ENCODE peak calls at places on chromosomes 16 and 17, in eight cellular contexts. D is mesenchymal stem cell; C is left ventricle myocardium inferior; N is neuronal stem cell; X is kidney; Z is heart right ventricle; L is left lung; H is CD4-positive, CD25-positive, alpha-beta regulatory T cell. V is an unnamed sample. For H3K4me1 and H3K9me3, the result is how much of the 10 kb centered on the place peaks cover.

GRCh38 chr16:27238591-27238990 is 30.0 kb downstream of the NSMCE1 start:
- DNase-seq in D (no peak), C (no peak), N (no peak), X (peak), Z (no peak), L (peak), H (no peak), V (no peak)

GRCh38 chr16:47858333-47859067 is 297.3 kb downstream of the ABCC12 start:
- DNase-seq in D (no peak), C (no peak), N (no peak), X (no peak), Z (no peak), L (no peak), H (no peak), V (no peak)

GRCh38 chr16:56190903-56191806 is at the start of gene GNAO1:
- DNase-seq in D (peak), C (peak), N (peak), X (peak), Z (peak), L (peak), H (no peak), V (peak)

GRCh38 chr17:17221329-17221728 is 15.2 kb upstream of the PLD6 start:
- DNase-seq in D (no peak), C (no peak), N (no peak), X (peak), Z (no peak), L (no peak), H (no peak), V (no peak)

GRCh38 chr17:40110457-40110856 is 10.1 kb upstream of the NR1D1 start:
- DNase-seq in D (peak), C (no peak), N (no peak), X (peak), Z (peak), L (no peak), H (no peak), V (no peak)

GRCh38 chr17:77203436-77203835 is 62.7 kb downstream of the SEC14L1 start:
- DNase-seq in D (no peak), C (no peak), N (no peak), X (no peak), Z (no peak), L (no peak), H (no peak), V (no peak)

GRCh38 chr16:1117169-1117900 is 21.3 kb upstream of the C1QTNF8 start:
- DNase-seq in D (no peak), C (no peak), N (no peak), X (no peak), Z (no peak), L (no peak), H (no peak), V (no peak)

GRCh38 chr16:72043058-72043457 is 11.2 kb upstream of the HP start:
- DNase-seq in D (no peak), C (no peak), N (no peak), X (no peak), Z (no peak), L (no peak), H (no peak), V (no peak)

GRCh38 chr17:18356624-18357023 is 6.7 kb downstream of the SHMT1 start:
- DNase-seq in D (no peak), C (peak), N (no peak), X (no peak), Z (peak), L (peak), H (no peak), V (no peak)

GRCh38 chr16:87161822-87162676 is 155.1 kb downstream of the C16orf95 start:
- DNase-seq in D (no peak), C (no peak), N (no peak), X (no peak), Z (no peak), L (no peak), H (no peak), V (no peak)

GRCh38 chr16:67482260-67482924 is 955 bp downstream of the AGRP start:
- DNase-seq in D (no peak), C (no peak), N (no peak), X (no peak), Z (no peak), L (no peak), H (no peak), V (peak)

GRCh38 chr16:50814043-50814442 is 72.2 kb downstream of the CYLD start:
- DNase-seq in D (no peak), C (no peak), N (no peak), X (no peak), Z (no peak), L (no peak), H (no peak), V (no peak)

GRCh38 chr17:32259596-32259995 is 6.0 kb upstream of the RHBDL3 start:
- DNase-seq in D (peak), C (no peak), N (no peak), X (peak), Z (no peak), L (no peak), H (no peak), V (no peak)

GRCh38 chr16:79651363-79651762 is 50.8 kb upstream of the MAF start:
- DNase-seq in D (peak), C (peak), N (no peak), X (no peak), Z (peak), L (peak), H (no peak), V (peak)

GRCh38 chr17:44977065-44977464 is 9.0 kb upstream of the C1QL1 start:
- DNase-seq in D (no peak), C (no peak), N (no peak), X (no peak), Z (no peak), L (no peak), H (no peak), V (no peak)

GRCh38 chr17:72452286-72453173 is 331.7 kb downstream of the SOX9 start:
- DNase-seq in D (no peak), C (no peak), N (no peak), X (no peak), Z (no peak), L (no peak), H (no peak), V (no peak)

GRCh38 chr16:11052080-11052808 is 107.9 kb downstream of the CLEC16A start:
- DNase-seq in D (no peak), C (no peak), N (no peak), X (no peak), Z (no peak), L (no peak), H (no peak), V (no peak)

GRCh38 chr17:60390223-60390622 is 1.7 kb downstream of the USP32 start:
- DNase-seq in D (peak), C (no peak), N (no peak), X (peak), Z (no peak), L (no peak), H (no peak), V (no peak)

GRCh38 chr17:64492481-64493109 is 4.3 kb downstream of the POLG2 start:
- DNase-seq in D (peak), C (no peak), N (no peak), X (no peak), Z (no peak), L (no peak), H (peak), V (no peak)

GRCh38 chr16:16062023-16062932 is 112.9 kb downstream of the ABCC1 start:
- DNase-seq in D (peak), C (peak), N (no peak), X (no peak), Z (no peak), L (no peak), H (no peak), V (peak)

GRCh38 chr16:50473375-50473945 is 74.7 kb upstream of the NKD1 start:
- DNase-seq in D (no peak), C (no peak), N (no peak), X (no peak), Z (no peak), L (no peak), H (no peak), V (no peak)

GRCh38 chr17:40344321-40345160 is 20.0 kb downstream of the GJD3 start:
- DNase-seq in D (no peak), C (no peak), N (no peak), X (no peak), Z (no peak), L (no peak), H (no peak), V (no peak)

GRCh38 chr17:50893183-50893993 is 27.2 kb upstream of the TOB1 start:
- DNase-seq in D (peak), C (no peak), N (no peak), X (peak), Z (no peak), L (no peak), H (no peak), V (no peak)

GRCh38 chr17:42174126-42174783 is 6.7 kb downstream of the KCNH4 start:
- DNase-seq in D (no peak), C (no peak), N (no peak), X (no peak), Z (no peak), L (no peak), H (no peak), V (no peak)

GRCh38 chr17:3754458-3755334 is 31.0 kb downstream of the HASPIN start:
- DNase-seq in D (no peak), C (no peak), N (peak), X (peak), Z (no peak), L (peak), H (peak), V (peak)

GRCh38 chr17:18187816-18188761 is 4.5 kb downstream of the ALKBH5 start:
- DNase-seq in D (peak), C (peak), N (no peak), X (no peak), Z (peak), L (no peak), H (no peak), V (no peak)

GRCh38 chr16:12303649-12304048 is 327.1 kb downstream of the SNX29 start:
- DNase-seq in D (no peak), C (no peak), N (no peak), X (no peak), Z (no peak), L (no peak), H (no peak), V (no peak)

GRCh38 chr16:79067600-79067999 is 532.9 kb downstream of the MAF start:
- DNase-seq in D (peak), C (no peak), N (no peak), X (no peak), Z (no peak), L (no peak), H (no peak), V (no peak)

GRCh38 chr16:85171809-85172464 is 59.7 kb upstream of the CIBAR2 start:
- DNase-seq in D (no peak), C (no peak), N (no peak), X (peak), Z (no peak), L (no peak), H (no peak), V (no peak)

GRCh38 chr17:80070375-80071115 is 30.8 kb upstream of the GAA start:
- DNase-seq in D (no peak), C (no peak), N (no peak), X (peak), Z (no peak), L (no peak), H (no peak), V (no peak)

GRCh38 chr17:7330099-7331015 is 1.2 kb upstream of the NEURL4 start:
- DNase-seq in D (peak), C (peak), N (peak), X (peak), Z (peak), L (peak), H (peak), V (peak)

GRCh38 chr16:22054847-22055590 is 37.3 kb upstream of the VWA3A start:
- DNase-seq in D (no peak), C (no peak), N (no peak), X (no peak), Z (no peak), L (no peak), H (no peak), V (no peak)

GRCh38 chr17:62963296-62963695 is 2.7 kb upstream of the TANC2 start:
- DNase-seq in D (peak), C (no peak), N (no peak), X (no peak), Z (no peak), L (no peak), H (no peak), V (no peak)

GRCh38 chr16:7101054-7101453 is 231.6 kb upstream of the RBFOX1 start:
- DNase-seq in D (no peak), C (no peak), N (no peak), X (no peak), Z (no peak), L (no peak), H (no peak), V (no peak)

GRCh38 chr17:81388612-81389367 is 6.5 kb upstream of the BAHCC1 start:
- DNase-seq in D (peak), C (no peak), N (no peak), X (no peak), Z (no peak), L (no peak), H (no peak), V (no peak)
- H3K4me1 ChIP-seq in D (under half), C (half or more), N (half or more), X (under half), Z (half or more), L (half or more), H (under half), V (under half)

GRCh38 chr17:43359469-43360105 is 39.2 kb upstream of the ARL4D start:
- DNase-seq in D (no peak), C (no peak), N (no peak), X (no peak), Z (no peak), L (no peak), H (no peak), V (no peak)
- H3K4me3 ChIP-seq in D (peak), C (peak), N (peak), X (peak), Z (peak), L (peak), H (peak), V (peak)

DNA sequence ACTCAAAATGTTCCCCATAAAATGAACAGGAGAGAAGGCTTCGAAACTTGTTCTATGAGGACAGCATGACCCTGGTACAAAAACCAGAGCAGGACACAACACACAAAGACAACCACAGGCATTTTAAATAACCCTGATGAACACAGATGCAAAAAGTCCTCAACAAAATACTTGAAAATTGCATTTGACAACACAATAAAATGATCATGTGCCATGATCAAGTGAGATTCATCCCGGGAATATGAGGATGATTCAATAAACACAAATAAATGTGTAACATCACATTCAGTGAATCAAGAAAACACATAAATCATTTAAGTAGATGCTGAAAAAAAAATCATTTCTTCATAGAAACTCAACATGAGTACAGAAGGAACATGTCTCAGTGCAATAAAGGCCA is 208.4 kb upstream of the WSB1 start:
- DNase-seq in D (no peak), C (no peak), N (no peak), X (no peak), Z (no peak), L (no peak), H (no peak), V (no peak)
- H3K9me3 ChIP-seq in D (under half), C (under half), N (under half), X (under half), Z (under half), L (under half), H (under half), V (under half)

GRCh38 chr17:14165672-14166071 is 71.0 kb downstream of the CDRT15 start:
- DNase-seq in D (no peak), C (no peak), N (no peak), X (no peak), Z (no peak), L (no peak), H (no peak), V (no peak)
- H3K4me1 ChIP-seq in D (under half), C (under half), N (under half), X (under half), Z (under half), L (under half), H (under half), V (under half)

DNA sequence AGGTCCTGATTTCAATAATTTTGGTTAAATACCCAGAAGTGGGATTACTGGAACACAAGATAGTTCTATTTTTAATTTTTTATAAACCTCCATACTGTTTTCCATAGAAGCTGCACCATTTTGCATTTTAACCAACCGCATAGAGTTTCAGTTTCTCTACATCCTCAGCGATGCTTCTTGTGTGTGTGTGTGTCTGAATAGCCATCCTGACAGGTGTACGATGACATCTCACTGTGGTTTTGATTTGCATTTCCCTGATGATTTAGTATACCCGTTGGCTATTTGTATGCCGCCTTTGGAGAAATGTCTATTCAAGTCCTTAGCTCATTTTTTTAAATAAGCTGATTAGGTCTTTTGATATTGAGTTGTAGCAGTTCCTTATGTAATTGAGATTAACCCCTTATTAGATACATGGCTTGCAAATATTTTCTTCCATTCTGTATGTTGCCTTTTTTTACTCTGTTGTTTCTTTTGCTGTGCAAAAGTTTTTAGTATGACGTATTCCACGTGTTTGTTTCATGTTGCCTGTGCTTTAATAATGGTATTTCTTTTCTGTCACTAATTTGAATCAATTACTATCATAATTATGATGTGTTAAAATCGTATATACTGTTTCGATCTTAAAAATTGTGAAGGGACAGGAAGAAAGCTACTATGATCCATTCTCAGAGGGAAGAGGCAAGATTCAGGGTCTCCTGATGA is 227.2 kb upstream of the MON1B start:
- DNase-seq in D (no peak), C (no peak), N (no peak), X (no peak), Z (no peak), L (no peak), H (no peak), V (no peak)
- H3K4me3 ChIP-seq in D (no peak), C (no peak), N (no peak), X (no peak), Z (no peak), L (no peak), H (no peak), V (no peak)

V was measured in mucosa of descending colon.